ENCODE peak calls at places on chromosomes 3 and 15, in five cellular contexts. W, Q, C, U and K are unnamed samples.

GRCh38 chr3:40645883-40646282 is 121.1 kb downstream of the ZNF621 start:
- DNase-seq in W (no peak), Q (no peak), C (no peak), U (no peak), K (no peak)

GRCh38 chr15:94229591-94230365 is 1.6 kb upstream of the MCTP2 start:
- DNase-seq in W (no peak), Q (no peak), C (no peak), U (no peak), K (no peak)

GRCh38 chr15:80934761-80935221 is 54.8 kb downstream of the MESD start:
- DNase-seq in W (no peak), Q (no peak), C (no peak), U (no peak), K (no peak)

GRCh38 chr15:77984446-77984861 is 93.1 kb downstream of the TBC1D2B start:
- DNase-seq in W (no peak), Q (no peak), C (no peak), U (no peak), K (no peak)

GRCh38 chr3:47469616-47470015 is 6.1 kb downstream of the SCAP start:
- DNase-seq in W (no peak), Q (no peak), C (no peak), U (no peak), K (no peak)

GRCh38 chr3:106255870-106256248 is 387.0 kb upstream of the CBLB start:
- DNase-seq in W (no peak), Q (no peak), C (no peak), U (no peak), K (no peak)

GRCh38 chr3:124282751-124283643 is 291.1 kb upstream of the ROPN1 start:
- DNase-seq in W (no peak), Q (no peak), C (no peak), U (no peak), K (no peak)

GRCh38 chr3:14290631-14291385 is 111.6 kb upstream of the SLC6A6 start:
- DNase-seq in W (no peak), Q (no peak), C (no peak), U (no peak), K (no peak)

GRCh38 chr3:151446002-151446340 is 14.9 kb downstream of the IGSF10 start:
- DNase-seq in W (no peak), Q (no peak), C (no peak), U (no peak), K (no peak)

GRCh38 chr15:31489801-31490646 is 163.4 kb downstream of the KLF13 start:
- DNase-seq in W (peak), Q (peak), C (peak), U (peak), K (no peak)

GRCh38 chr3:8854656-8855055 is 85.2 kb upstream of the OXTR start:
- DNase-seq in W (no peak), Q (no peak), C (no peak), U (no peak), K (no peak)

GRCh38 chr3:16448691-16449090 is 64.8 kb downstream of the RFTN1 start:
- DNase-seq in W (peak), Q (peak), C (no peak), U (no peak), K (no peak)

GRCh38 chr15:35312355-35312754 is 227.3 kb upstream of the NANOGP8 start:
- DNase-seq in W (no peak), Q (no peak), C (no peak), U (no peak), K (no peak)

GRCh38 chr3:63990733-63991132 is 32.6 kb downstream of the PSMD6 start:
- DNase-seq in W (no peak), Q (no peak), C (peak), U (no peak), K (no peak)

GRCh38 chr15:37031198-37031597 is 69.2 kb downstream of the MEIS2 start:
- DNase-seq in W (no peak), Q (no peak), C (no peak), U (no peak), K (no peak)

GRCh38 chr3:124779116-124779515 is 48.9 kb downstream of the UMPS start:
- DNase-seq in W (no peak), Q (no peak), C (no peak), U (no peak), K (no peak)

GRCh38 chr3:17077614-17078013 is 192.9 kb downstream of the PLCL2 start:
- DNase-seq in W (no peak), Q (no peak), C (no peak), U (no peak), K (no peak)

GRCh38 chr15:33244471-33244870 is 50.0 kb upstream of the FMN1 start:
- DNase-seq in W (no peak), Q (no peak), C (no peak), U (no peak), K (no peak)

GRCh38 chr3:177711637-177712036 is 514.4 kb upstream of the TBL1XR1 start:
- DNase-seq in W (no peak), Q (no peak), C (no peak), U (no peak), K (no peak)

GRCh38 chr15:44195151-44195740 is at the start of gene FRMD5:
- DNase-seq in W (peak), Q (peak), C (peak), U (peak), K (peak)

GRCh38 chr3:14358426-14359211 is 43.8 kb upstream of the SLC6A6 start:
- DNase-seq in W (no peak), Q (peak), C (no peak), U (no peak), K (no peak)

GRCh38 chr15:91952216-91952615 is 98.7 kb downstream of the SLCO3A1 start:
- DNase-seq in W (no peak), Q (no peak), C (no peak), U (no peak), K (no peak)

GRCh38 chr3:12959838-12960378 is 113.3 kb downstream of the IQSEC1 start:
- DNase-seq in W (no peak), Q (no peak), C (no peak), U (no peak), K (no peak)

GRCh38 chr3:112304611-112305010 is 10.6 kb upstream of the SLC9C1 start:
- DNase-seq in W (no peak), Q (no peak), C (no peak), U (no peak), K (no peak)

GRCh38 chr3:181921220-181921619 is 209.5 kb downstream of the SOX2 start:
- DNase-seq in W (no peak), Q (no peak), C (no peak), U (no peak), K (no peak)

GRCh38 chr3:49738067-49738713 is 14.4 kb upstream of the GMPPB start:
- DNase-seq in W (no peak), Q (no peak), C (no peak), U (no peak), K (no peak)

GRCh38 chr3:46670891-46671427 is 22.5 kb downstream of the ALS2CL start:
- DNase-seq in W (no peak), Q (no peak), C (no peak), U (peak), K (peak)

GRCh38 chr3:120449701-120450216 is 1.0 kb downstream of the FSTL1 start:
- DNase-seq in W (no peak), Q (peak), C (no peak), U (no peak), K (no peak)

GRCh38 chr3:139173372-139174108 is 128.8 kb upstream of the PRR23C start:
- DNase-seq in W (no peak), Q (no peak), C (no peak), U (no peak), K (no peak)

GRCh38 chr3:39284457-39284881 is 4.6 kb upstream of the CX3CR1 start:
- DNase-seq in W (no peak), Q (no peak), C (no peak), U (no peak), K (no peak)

GRCh38 chr3:11671648-11672100 is 28.0 kb upstream of the VGLL4 start:
- DNase-seq in W (peak), Q (no peak), C (no peak), U (peak), K (no peak)

GRCh38 chr3:149018247-149018646 is 26.9 kb downstream of the GYG1 start:
- DNase-seq in W (no peak), Q (no peak), C (peak), U (no peak), K (no peak)

GRCh38 chr3:116444819-116445290 is 432 bp downstream of the LSAMP start:
- DNase-seq in W (no peak), Q (peak), C (no peak), U (peak), K (peak)

GRCh38 chr3:14890470-14890869 is 56.9 kb upstream of the NR2C2 start:
- DNase-seq in W (no peak), Q (no peak), C (no peak), U (no peak), K (no peak)

GRCh38 chr15:55708720-55709119 is 34.2 kb downstream of the PRTG start:
- DNase-seq in W (no peak), Q (no peak), C (peak), U (no peak), K (no peak)

GRCh38 chr3:55198554-55198953 is 270.7 kb upstream of the LRTM1 start:
- DNase-seq in W (no peak), Q (no peak), C (no peak), U (no peak), K (no peak)

GRCh38 chr15:66780172-66780972 is 78.3 kb downstream of the SMAD6 start:
- DNase-seq in W (no peak), Q (no peak), C (no peak), U (no peak), K (no peak)

GRCh38 chr3:150222646-150223045 is 185.5 kb upstream of the TSC22D2 start:
- DNase-seq in W (no peak), Q (no peak), C (no peak), U (no peak), K (no peak)

DNA sequence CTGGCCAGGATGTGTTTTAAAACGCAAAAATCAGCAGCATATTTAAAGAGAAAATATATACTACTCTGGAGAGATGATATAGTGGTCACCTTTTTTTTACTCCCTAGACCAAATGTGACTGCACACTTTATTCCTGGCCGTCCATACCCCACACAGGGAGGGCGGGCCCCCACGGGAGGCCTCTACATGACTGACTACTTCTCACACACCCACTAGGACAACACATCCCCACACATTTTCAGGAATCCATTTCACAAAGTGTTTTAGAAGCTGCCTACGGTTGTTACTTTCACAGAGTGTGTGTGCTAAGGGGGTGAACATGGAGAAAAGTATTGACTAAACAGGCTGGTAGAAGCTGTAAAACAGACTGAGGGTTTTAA is 67.9 kb downstream of the CHSY1 start:
- DNase-seq in W (no peak), Q (no peak), C (no peak), U (no peak), K (no peak)
- TF ChIP-seq SP1 in W (no peak), Q (no peak), C (no peak), U (no peak), K (no peak)

DNA sequence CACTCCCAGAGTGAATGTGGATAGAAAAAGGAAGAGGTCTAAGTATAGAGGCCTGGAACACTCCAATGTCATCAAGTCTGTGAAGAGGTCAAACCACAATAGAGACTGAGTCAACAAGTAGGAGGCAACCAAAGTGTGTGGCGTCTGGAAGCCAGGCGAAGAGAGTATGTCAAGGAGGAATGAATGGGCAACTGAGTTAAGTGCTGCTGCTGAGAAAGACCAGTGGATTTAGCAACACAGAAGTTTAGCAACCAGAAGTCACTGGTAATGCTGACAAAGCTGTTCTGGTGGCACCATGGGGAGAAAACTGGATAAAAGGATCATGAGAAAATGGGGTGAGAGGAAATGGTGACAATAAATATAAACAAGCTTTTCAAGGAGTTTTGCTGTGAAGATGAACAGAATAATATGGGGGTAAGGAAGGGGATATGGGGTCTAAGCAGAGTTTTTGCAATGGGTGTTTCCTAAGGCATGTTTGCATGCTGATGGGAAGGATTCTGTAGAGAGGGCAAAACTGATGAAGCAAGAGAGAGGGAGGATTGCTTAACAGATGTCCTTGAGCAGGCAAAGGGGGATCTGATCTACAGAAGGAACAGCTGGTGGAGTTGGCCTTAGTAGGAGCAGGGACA is 38.4 kb downstream of the PCOLCE2 start:
- DNase-seq in W (peak), Q (no peak), C (peak), U (no peak), K (no peak)
- TF ChIP-seq SP1 in W (peak), Q (no peak), C (no peak), U (no peak), K (no peak)

GRCh38 chr15:71203573-71204444 is 88.5 kb downstream of the THSD4 start:
- DNase-seq in W (no peak), Q (no peak), C (no peak), U (peak), K (peak)
- TF ChIP-seq SP1 in W (no peak), Q (no peak), C (no peak), U (peak), K (peak)

GRCh38 chr3:194070634-194071409 is 65.1 kb upstream of the HES1 start:
- DNase-seq in W (peak), Q (peak), C (peak), U (peak), K (peak)
- TF ChIP-seq SP1 in W (no peak), Q (no peak), C (no peak), U (no peak), K (peak)

GRCh38 chr3:184154909-184155643 is at the start of gene DVL3:
- DNase-seq in W (no peak), Q (peak), C (peak), U (peak), K (peak)
- TF ChIP-seq SP1 in W (no peak), Q (no peak), C (no peak), U (no peak), K (no peak)

GRCh38 chr15:63948436-63948835 is 97.8 kb downstream of the DAPK2 start:
- DNase-seq in W (no peak), Q (no peak), C (no peak), U (peak), K (no peak)

GRCh38 chr15:63950911-63951481 is 95.3 kb downstream of the DAPK2 start:
- DNase-seq in W (no peak), Q (no peak), C (no peak), U (no peak), K (no peak)

GRCh38 chr15:63946524-63947065 is 99.7 kb downstream of the DAPK2 start:
- DNase-seq in W (no peak), Q (no peak), C (no peak), U (peak), K (no peak)

GRCh38 chr15:63947228-63947627 is 99.1 kb downstream of the DAPK2 start:
- DNase-seq in W (no peak), Q (no peak), C (no peak), U (no peak), K (no peak)

GRCh38 chr15:63948971-63949370 is 97.3 kb downstream of the DAPK2 start:
- DNase-seq in W (no peak), Q (no peak), C (no peak), U (peak), K (no peak)
- TF ChIP-seq SP1 in W (no peak), Q (no peak), C (no peak), U (no peak), K (no peak)

DNA sequence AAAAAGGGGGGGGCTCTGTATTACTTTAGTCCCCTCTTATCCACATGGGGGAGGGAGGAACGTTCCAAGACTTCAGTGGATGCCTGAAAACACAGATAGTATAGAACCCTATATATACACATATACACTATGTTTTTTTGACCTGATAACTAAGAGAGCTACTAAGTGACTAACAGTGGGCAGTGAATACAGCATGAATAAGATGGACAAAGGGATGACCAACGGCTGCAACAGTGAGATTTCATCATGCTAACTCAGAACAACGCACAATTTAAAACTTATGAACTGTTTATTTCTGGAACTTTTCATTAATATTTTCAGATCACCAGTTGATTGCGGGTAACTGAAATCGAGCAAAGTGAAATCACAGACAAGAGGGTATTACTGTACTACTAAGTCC is 7.3 kb downstream of the DCUN1D1 start:
- DNase-seq in W (no peak), Q (no peak), C (no peak), U (no peak), K (no peak)
- TF ChIP-seq SP1 in W (no peak), Q (no peak), C (no peak), U (no peak), K (no peak)

GRCh38 chr3:194730369-194730768 is 44.7 kb downstream of the FAM43A start:
- DNase-seq in W (no peak), Q (no peak), C (no peak), U (no peak), K (no peak)
- TF ChIP-seq SP1 in W (no peak), Q (no peak), C (no peak), U (no peak), K (no peak)

DNA sequence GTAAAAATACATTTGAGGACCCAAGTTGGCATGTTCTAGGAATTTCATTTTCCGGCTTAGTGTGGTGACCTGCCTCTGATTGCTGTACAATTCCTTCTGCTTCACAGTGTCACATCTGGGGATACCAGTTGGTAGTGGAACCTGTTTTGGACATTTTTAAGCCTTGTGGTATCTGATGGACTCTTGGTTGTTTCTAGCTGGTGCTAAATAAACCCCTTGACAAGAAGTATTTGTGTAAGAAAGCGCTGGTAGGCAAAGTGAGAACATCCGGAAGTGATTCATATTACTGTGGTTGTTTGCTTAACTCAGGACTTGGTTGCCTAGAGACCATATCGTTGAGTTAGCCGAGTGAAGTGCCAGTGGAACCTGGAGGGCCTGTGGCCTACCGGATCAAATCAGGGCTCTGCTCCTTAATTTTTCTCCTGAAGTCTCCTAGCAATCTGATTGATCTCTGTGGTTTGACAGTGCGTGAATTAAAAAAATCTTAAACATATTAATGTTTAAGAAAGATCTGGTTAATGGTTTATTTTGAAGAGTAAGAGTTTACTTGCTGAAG is 12.8 kb downstream of the IQGAP1 start:
- DNase-seq in W (peak), Q (peak), C (peak), U (no peak), K (peak)
- TF ChIP-seq SP1 in W (peak), Q (no peak), C (no peak), U (peak), K (no peak)